ENCODE peak calls at places on chromosomes 12 and 14, in four cellular contexts. O, W, Q and X are unnamed samples.

GRCh38 chr14:105221598-105222178 is 26.6 kb upstream of the BTBD6 start:
- DNase-seq in Q (no peak), W (no peak), O (no peak), X (no peak)

GRCh38 chr14:60905930-60906329 is 74.9 kb downstream of the TRMT5 start:
- DNase-seq in Q (no peak), W (no peak), O (no peak), X (no peak)

GRCh38 chr12:27879708-27880107 is 92.8 kb downstream of the PTHLH start:
- DNase-seq in O (no peak), Q (no peak), W (no peak), X (no peak)

GRCh38 chr14:100317389-100317788 is 5.8 kb upstream of the SLC25A47 start:
- DNase-seq in W (no peak), Q (no peak), O (no peak), X (no peak)

GRCh38 chr12:18462437-18462836 is 201.1 kb downstream of the PIK3C2G start:
- DNase-seq in O (peak; percentile 4), W (no peak), Q (no peak), X (no peak)

GRCh38 chr12:115620816-115621215 is 656.7 kb downstream of the MED13L start:
- DNase-seq in Q (no peak), O (no peak), W (no peak), X (no peak)

GRCh38 chr12:82648510-82648909 is 38.2 kb upstream of the TMTC2 start:
- DNase-seq in O (no peak), W (no peak), Q (no peak), X (no peak)

GRCh38 chr14:101360045-101360931 is 201.0 kb upstream of the DIO3 start:
- DNase-seq in Q (no peak), W (no peak), O (peak; percentile 25), X (no peak)

GRCh38 chr14:101364503-101365328 is 196.6 kb upstream of the DIO3 start:
- DNase-seq in O (no peak), W (no peak), Q (no peak), X (no peak)

GRCh38 chr12:54631988-54632728 is 2.5 kb downstream of the LACRT start:
- DNase-seq in Q (no peak), O (no peak), W (no peak), X (peak; percentile 13)

GRCh38 chr12:54040148-54040494 is 7.3 kb downstream of the HOXC5 start:
- DNase-seq in Q (no peak), O (no peak), W (no peak), X (no peak)

DNA sequence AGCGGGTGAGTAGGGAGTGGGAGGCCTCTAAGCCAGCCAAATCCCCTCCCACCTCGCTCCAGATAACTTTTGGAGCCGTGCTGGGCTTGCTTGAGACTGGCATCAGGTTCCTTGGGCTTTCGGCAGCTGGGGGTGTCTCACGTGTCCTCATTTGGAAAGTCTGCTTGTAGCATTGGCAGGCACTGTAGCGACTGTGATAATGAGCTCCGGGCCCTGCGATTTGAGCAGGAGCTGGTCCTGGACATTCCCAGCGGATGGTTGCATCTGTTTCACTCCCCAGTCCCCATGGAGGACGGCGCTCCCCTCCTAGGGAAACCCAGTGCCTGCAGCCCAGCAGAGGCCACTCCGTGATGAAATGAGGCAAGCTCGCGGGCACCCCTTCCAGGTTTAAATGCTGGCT is 49.4 kb downstream of the DGLUCY start:
- DNase-seq in O (peak; percentile 34), Q (no peak), W (no peak), X (no peak)
- H3K27ac ChIP-seq in O (peak overlapping the region; percentile 65), Q (no peak overlapping the region), W (no peak overlapping the region), X (no peak overlapping the region)

GRCh38 chr12:64044171-64044570 is 177.9 kb downstream of the KICS2 start:
- DNase-seq in O (no peak), Q (no peak), W (no peak), X (no peak)

GRCh38 chr12:64042901-64043300 is 179.2 kb downstream of the KICS2 start:
- DNase-seq in W (no peak), O (no peak), Q (no peak), X (no peak)

GRCh38 chr12:64036414-64036813 is 185.7 kb downstream of the KICS2 start:
- DNase-seq in O (no peak), Q (no peak), W (no peak), X (no peak)

GRCh38 chr12:64034901-64035576 is 187.1 kb downstream of the KICS2 start:
- DNase-seq in Q (no peak), W (no peak), O (no peak), X (no peak)

GRCh38 chr12:64039285-64039871 is 182.7 kb downstream of the KICS2 start:
- DNase-seq in Q (no peak), O (peak; percentile 11), W (peak; percentile 3), X (no peak)
- H3K27ac ChIP-seq in Q (peak overlapping the region; percentile 70), O (no peak overlapping the region), W (no peak overlapping the region), X (no peak overlapping the region)

DNA sequence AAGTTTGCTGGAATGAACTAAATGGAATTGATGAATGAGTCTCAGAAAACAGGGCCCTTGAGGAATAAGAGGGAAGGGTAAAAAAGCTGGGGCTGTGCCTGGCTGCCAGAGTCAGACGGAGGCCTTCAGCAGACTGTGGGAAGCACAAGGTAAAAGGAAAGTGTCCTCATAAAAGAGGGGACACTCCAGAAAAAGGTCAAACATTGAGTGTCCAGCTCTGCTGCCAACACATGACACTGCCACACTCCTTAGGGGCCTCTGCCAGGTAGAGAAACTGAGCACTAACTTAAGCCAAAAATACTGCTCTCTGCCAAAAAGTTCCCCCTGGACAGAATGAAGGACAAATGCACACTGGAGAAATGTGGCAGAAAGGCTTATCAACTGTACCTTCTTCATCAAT is 39.2 kb downstream of the GLT8D2 start:
- DNase-seq in W (no peak), Q (no peak), O (no peak), X (no peak)
- H3K27ac ChIP-seq in W (no peak overlapping the region), Q (no peak overlapping the region), O (no peak overlapping the region), X (no peak overlapping the region)

DNA sequence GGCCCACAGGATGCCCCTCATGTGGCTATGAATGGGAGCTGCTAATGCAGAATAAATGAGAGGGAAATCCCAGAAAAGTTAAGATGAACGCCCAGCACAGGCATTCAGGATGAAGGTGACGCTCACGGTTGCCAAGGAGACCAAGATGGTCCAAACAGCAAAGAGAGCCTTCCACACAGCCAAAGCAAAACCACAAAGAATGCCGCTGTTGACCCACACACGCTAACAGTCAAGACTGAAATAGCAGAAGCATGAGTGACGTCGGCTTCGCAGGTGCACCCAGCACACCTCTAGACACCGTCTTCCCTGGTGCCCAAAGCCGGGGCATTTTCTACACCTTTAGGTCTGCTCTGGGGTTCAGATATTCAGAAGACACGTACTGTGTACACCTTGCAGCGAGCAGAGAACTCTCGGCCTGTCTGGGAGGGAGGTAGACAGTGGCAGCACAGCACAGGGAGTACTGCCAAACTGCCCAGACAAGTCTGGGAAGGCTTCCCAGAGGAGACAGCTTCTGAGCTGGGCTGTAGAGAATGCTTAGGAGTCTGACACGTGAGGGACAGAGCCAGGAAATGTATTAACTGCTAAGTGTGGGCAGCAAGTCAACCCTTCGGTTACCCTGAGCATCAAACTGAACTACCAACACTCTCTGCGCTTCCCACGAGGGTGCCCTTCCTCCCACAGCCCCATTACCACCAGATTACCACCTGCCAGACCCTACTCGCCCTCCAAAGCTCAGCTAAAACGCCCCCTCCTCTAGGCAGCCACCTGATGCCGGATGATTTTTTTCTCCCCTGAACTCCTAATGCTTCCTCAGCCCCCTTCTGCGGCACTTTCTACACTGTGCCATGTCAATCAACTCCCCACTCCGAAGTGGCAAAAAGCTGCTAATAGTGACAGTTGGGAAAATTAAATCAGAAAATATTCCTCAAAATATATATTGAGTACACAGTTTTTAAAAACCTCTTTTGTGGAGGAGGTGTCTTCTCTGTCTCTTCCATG is 50.1 kb downstream of the CCDC88C start:
- DNase-seq in Q (peak; percentile 83), O (peak; percentile 30), W (no peak), X (no peak)
- H3K27ac ChIP-seq in Q (peak overlapping the region; percentile 68), O (peak overlapping the region; percentile 22), W (no peak overlapping the region), X (no peak overlapping the region)

GRCh38 chr14:68099348-68100045 is 279.9 kb downstream of the RAD51B start:
- DNase-seq in Q (no peak), O (no peak), W (no peak), X (no peak)
- H3K27ac ChIP-seq in Q (no peak overlapping the region), O (no peak overlapping the region), W (no peak overlapping the region), X (no peak overlapping the region)

DNA sequence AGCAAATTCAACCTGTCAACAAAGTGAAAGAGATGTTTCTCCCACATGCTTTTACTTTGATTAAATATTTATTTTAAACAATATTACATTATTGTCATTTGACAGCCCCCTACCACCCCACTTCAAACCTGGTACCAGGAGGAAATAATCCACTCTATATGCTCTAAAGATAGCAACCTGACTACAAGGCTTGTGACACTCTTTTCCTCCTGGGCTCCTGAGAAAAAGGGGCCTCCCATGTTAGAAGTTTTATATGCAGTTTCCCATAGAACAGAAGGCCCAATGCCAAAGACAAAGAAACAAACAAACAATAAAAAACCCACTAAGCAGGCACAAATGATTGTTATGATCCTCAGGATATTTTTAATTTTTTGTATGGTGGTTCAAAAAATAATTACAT is 73.6 kb downstream of the RPS29 start:
- DNase-seq in W (no peak), O (no peak), Q (no peak), X (no peak)
- H3K27ac ChIP-seq in W (no peak overlapping the region), O (no peak overlapping the region), Q (no peak overlapping the region), X (no peak overlapping the region)

GRCh38 chr14:22226381-22226780 is 362.6 kb downstream of the DAD1 start:
- DNase-seq in W (no peak), O (no peak), Q (no peak), X (no peak)
- H3K27ac ChIP-seq in W (no peak overlapping the region), O (no peak overlapping the region), Q (no peak overlapping the region), X (no peak overlapping the region)

GRCh38 chr14:74562515-74563232 is 49.4 kb downstream of the LTBP2 start:
- DNase-seq in Q (no peak), O (no peak), W (no peak), X (no peak)

GRCh38 chr14:74555476-74556050 is 56.5 kb downstream of the LTBP2 start:
- DNase-seq in W (no peak), O (no peak), Q (no peak), X (no peak)

GRCh38 chr14:74554742-74555362 is 57.2 kb downstream of the LTBP2 start:
- DNase-seq in Q (no peak), W (no peak), O (no peak), X (no peak)

GRCh38 chr14:74557691-74558090 is 54.3 kb downstream of the LTBP2 start:
- DNase-seq in Q (no peak), W (no peak), O (no peak), X (no peak)

GRCh38 chr14:74558655-74559054 is 53.4 kb downstream of the LTBP2 start:
- DNase-seq in Q (no peak), O (no peak), W (no peak), X (no peak)
- H3K27ac ChIP-seq in Q (no peak overlapping the region), O (no peak overlapping the region), W (no peak overlapping the region), X (no peak overlapping the region)